ENCODE peak calls at places on chromosome 9, in four cellular contexts. J, H, O and L are unnamed samples.

GRCh38 chr9:103798620-103799019 is 295.5 kb upstream of the SMC2 start:
- DNase-seq in O (no peak), H (no peak), J (peak), L (peak)

GRCh38 chr9:116377179-116377790 is 223.7 kb downstream of the PAPPA start:
- DNase-seq in J (peak), O (no peak), H (no peak), L (peak)

GRCh38 chr9:88660611-88661010 is 125.6 kb downstream of the NXNL2 start:
- DNase-seq in H (peak), O (no peak), J (peak), L (no peak)

GRCh38 chr9:130990362-130991226 is 18.4 kb upstream of the LAMC3 start:
- DNase-seq in O (no peak), H (peak), J (no peak), L (no peak)

GRCh38 chr9:22111871-22112247 is 102.8 kb upstream of the CDKN2B start:
- DNase-seq in O (no peak), H (no peak), J (peak), L (peak)

GRCh38 chr9:88388203-88388885 is at the start of gene SPIN1:
- DNase-seq in H (peak), O (peak), J (peak), L (no peak)

GRCh38 chr9:36789886-36790285 is 217.2 kb downstream of the MELK start:
- DNase-seq in O (no peak), H (no peak), J (no peak), L (no peak)

GRCh38 chr9:77764894-77765780 is 117.0 kb upstream of the GNA14 start:
- DNase-seq in H (peak), J (peak), O (no peak), L (peak)

GRCh38 chr9:124784503-124784902 is 7.6 kb downstream of the OLFML2A start:
- DNase-seq in J (peak), O (no peak), H (peak), L (no peak)

GRCh38 chr9:134366223-134367031 is 40.2 kb downstream of the RXRA start:
- DNase-seq in J (peak), O (no peak), H (peak), L (peak)

GRCh38 chr9:5578018-5578697 is 50.7 kb upstream of the RIC1 start:
- DNase-seq in H (no peak), J (no peak), O (no peak), L (no peak)

GRCh38 chr9:27460225-27461023 is 63.7 kb upstream of the IFNK start:
- DNase-seq in H (no peak), J (peak), O (no peak), L (peak)

GRCh38 chr9:116959775-116960174 is 272.7 kb downstream of the TRIM32 start:
- DNase-seq in O (no peak), H (no peak), J (no peak), L (no peak)

GRCh38 chr9:98207606-98208005 is 15.2 kb upstream of the CORO2A start:
- DNase-seq in J (no peak), O (no peak), H (no peak), L (no peak)

GRCh38 chr9:114056527-114056926 is 21.6 kb downstream of the AMBP start:
- DNase-seq in O (peak), J (no peak), H (no peak), L (no peak)

GRCh38 chr9:134566936-134567335 is 74.7 kb upstream of the COL5A1 start:
- DNase-seq in O (no peak), H (no peak), J (no peak), L (no peak)

GRCh38 chr9:115267788-115268187 is 149.8 kb upstream of the TNC start:
- DNase-seq in J (peak), O (no peak), H (no peak), L (no peak)

GRCh38 chr9:87481890-87482855 is 15.5 kb upstream of the DAPK1 start:
- DNase-seq in O (no peak), H (no peak), J (no peak), L (no peak)

GRCh38 chr9:34809504-34810186 is 99.7 kb upstream of the CCL21 start:
- DNase-seq in H (peak), O (no peak), J (peak), L (no peak)

GRCh38 chr9:5622019-5622418 is 6.9 kb upstream of the RIC1 start:
- DNase-seq in H (no peak), J (peak), O (no peak), L (peak)

GRCh38 chr9:26026423-26027100 is 348.3 kb upstream of the TUSC1 start:
- DNase-seq in O (no peak), H (no peak), J (no peak), L (no peak)

GRCh38 chr9:123246534-123246933 is 21.9 kb downstream of the STRBP start:
- DNase-seq in O (no peak), J (peak), H (no peak), L (no peak)

GRCh38 chr9:111730937-111731567 is 63.7 kb downstream of the SHOC1 start:
- DNase-seq in O (no peak), J (peak), H (no peak), L (peak)

GRCh38 chr9:124442826-124443225 is 7.4 kb upstream of the ADGRD2 start:
- DNase-seq in O (no peak), J (no peak), H (no peak), L (no peak)

GRCh38 chr9:98091735-98092632 is 27.0 kb downstream of the TRIM14 start:
- DNase-seq in J (peak), O (no peak), H (peak), L (peak)

GRCh38 chr9:77898864-77899263 is 132.7 kb downstream of the GNAQ start:
- DNase-seq in H (no peak), O (no peak), J (no peak), L (no peak)

GRCh38 chr9:92328225-92328624 is 2.5 kb downstream of the CENPP start:
- DNase-seq in H (peak), J (peak), O (no peak), L (peak)

GRCh38 chr9:12764150-12764549 is 10.7 kb upstream of the LURAP1L start:
- DNase-seq in H (no peak), J (no peak), O (no peak), L (no peak)

GRCh38 chr9:13588151-13589043 is 308.9 kb upstream of the MPDZ start:
- DNase-seq in O (no peak), J (peak), H (no peak), L (peak)

GRCh38 chr9:126516936-126517750 is 96.6 kb upstream of the LMX1B start:
- DNase-seq in O (peak), J (peak), H (peak), L (peak)

GRCh38 chr9:126515873-126516505 is 97.7 kb upstream of the LMX1B start:
- DNase-seq in H (peak), J (no peak), O (no peak), L (no peak)

GRCh38 chr9:126517751-126518261 is 95.9 kb upstream of the LMX1B start:
- DNase-seq in O (no peak), J (no peak), H (no peak), L (no peak)

GRCh38 chr9:126515001-126515872 is 98.5 kb upstream of the LMX1B start:
- DNase-seq in J (no peak), H (peak), O (no peak), L (no peak)

GRCh38 chr9:126516561-126516935 is 97.2 kb upstream of the LMX1B start:
- DNase-seq in J (no peak), H (peak), O (no peak), L (no peak)
- H3K4me3 ChIP-seq in J (no peak), H (no peak), O (no peak), L (peak)

DNA sequence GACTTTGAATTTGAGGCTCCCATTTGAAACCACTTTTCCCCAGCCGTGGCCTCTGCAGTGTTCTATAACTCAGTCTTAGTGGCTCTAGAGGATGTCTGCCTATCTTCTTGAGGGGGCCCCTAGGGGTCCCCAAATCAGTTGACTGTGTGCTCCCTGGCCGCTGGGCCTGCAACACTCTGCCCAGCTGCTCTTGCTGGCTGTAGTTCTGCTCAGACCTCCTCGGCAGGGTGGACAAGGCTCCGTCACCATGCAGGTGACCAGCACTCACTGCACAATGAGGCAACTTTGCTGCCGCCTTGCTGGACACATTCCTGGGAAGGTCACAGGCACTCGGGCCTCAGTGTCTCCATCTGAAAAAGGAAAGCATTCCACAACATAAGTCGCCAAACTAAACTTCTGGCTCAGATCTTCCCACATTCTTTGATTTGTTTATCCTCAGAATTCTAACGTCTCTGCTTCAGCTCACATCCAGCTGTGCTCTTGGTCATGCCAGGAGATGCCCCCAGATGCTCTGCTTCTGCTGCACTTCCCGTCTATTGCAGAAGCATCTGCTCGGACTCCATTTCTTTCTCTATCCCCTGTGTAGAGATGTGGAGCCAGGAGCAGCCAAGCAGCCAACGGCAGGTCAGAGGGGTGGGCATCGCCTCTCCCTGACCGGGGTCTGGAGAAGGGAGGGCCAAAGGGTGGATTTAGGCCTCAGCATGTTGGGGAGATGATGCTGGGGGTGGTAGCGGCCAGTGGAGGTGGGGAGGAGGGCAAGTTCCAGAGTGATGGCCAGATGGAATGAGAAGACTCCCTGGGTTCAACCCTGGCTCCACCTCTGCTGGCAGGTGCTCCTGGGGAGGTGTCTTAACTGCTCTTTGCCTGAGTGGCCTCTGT is 133.6 kb downstream of the MVB12B start:
- DNase-seq in O (no peak), J (no peak), H (no peak), L (no peak)
- H3K4me3 ChIP-seq in O (no peak), J (no peak), H (no peak), L (no peak)

GRCh38 chr9:38422555-38423245 is 1.6 kb downstream of the IGFBPL1 start:
- DNase-seq in H (no peak), J (no peak), O (no peak), L (no peak)

GRCh38 chr9:38424918-38425317 is 664 bp upstream of the IGFBPL1 start:
- DNase-seq in O (no peak), H (no peak), J (no peak), L (no peak)

GRCh38 chr9:38421498-38422211 is 2.6 kb downstream of the IGFBPL1 start:
- DNase-seq in O (no peak), H (peak), J (no peak), L (no peak)

GRCh38 chr9:38423939-38424843 is at the start of gene IGFBPL1:
- DNase-seq in J (no peak), H (peak), O (no peak), L (no peak)

DNA sequence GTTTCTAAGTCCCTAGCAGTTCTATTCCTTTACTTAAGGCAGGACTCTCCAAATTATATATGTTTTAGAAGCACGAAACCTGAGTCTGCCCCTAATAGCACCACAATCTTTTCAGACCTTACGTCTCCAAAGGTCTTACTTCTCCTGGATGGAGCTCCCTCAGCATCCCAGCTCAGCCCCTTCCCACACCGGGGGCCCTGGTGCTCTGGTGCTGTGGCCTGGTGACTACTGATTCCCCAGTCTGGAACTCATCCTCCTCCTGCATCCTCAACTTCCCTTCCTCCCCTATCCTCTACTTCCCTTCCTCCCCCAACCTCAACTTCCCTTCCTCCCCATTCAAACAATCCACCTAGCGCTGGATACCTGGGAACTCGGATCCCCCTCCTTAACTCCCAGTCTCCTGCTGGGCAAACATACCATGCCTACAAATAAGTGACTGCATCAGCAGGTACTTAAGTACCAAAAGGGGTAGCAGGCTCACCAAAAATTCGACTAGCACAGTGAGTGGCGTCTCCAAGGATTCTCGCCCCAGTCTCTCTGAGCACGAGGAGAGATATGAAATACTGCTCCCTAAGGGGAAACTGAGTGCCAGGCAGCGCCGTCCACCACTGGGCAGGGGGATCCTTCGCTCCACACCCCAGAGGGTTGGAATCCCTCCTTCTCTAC is 848 bp downstream of the IGFBPL1 start:
- DNase-seq in J (no peak), O (no peak), H (peak), L (no peak)
- H3K4me3 ChIP-seq in J (no peak), O (no peak), H (peak), L (peak)

GRCh38 chr9:19456996-19457693 is 48.3 kb downstream of the ACER2 start:
- DNase-seq in J (peak), H (peak), O (peak), L (no peak)

GRCh38 chr9:19460258-19460657 is 51.4 kb downstream of the ACER2 start:
- DNase-seq in H (peak), O (no peak), J (no peak), L (no peak)

GRCh38 chr9:19461135-19461534 is 52.3 kb downstream of the ACER2 start:
- DNase-seq in H (peak), J (no peak), O (no peak), L (no peak)

GRCh38 chr9:19457694-19458009 is 48.8 kb downstream of the ACER2 start:
- DNase-seq in H (no peak), O (no peak), J (no peak), L (no peak)
- H3K4me3 ChIP-seq in H (no peak), O (no peak), J (peak), L (peak)

DNA sequence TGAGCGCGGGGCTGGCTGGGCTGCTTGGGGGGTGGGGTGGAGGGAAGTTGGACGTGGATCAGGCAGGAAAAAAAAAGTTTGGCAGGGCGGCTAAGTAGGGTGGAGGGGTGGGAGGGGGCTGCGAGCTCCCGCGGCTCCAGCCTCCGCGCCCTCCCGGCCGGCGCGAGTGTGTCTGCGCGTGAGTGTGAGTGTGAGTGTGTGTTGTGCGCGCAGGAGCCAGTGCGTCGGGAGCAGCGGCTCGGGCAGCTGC is 2.0 kb downstream of the SMARCA2 start:
- DNase-seq in O (no peak), J (no peak), H (peak), L (no peak)
- H3K4me3 ChIP-seq in O (peak), J (peak), H (peak), L (peak)